ENCODE peak calls at places on chromosomes 5 and 9, in four cellular contexts. O is esophagus squamous epithelium, A is fibroblast of mammary gland, W is fibroblast of the conjunctiva. L is an unnamed sample.

GRCh38 chr5:510521-510920 is 13.7 kb downstream of the SLC9A3 start:
- DNase-seq in O (no peak), A (no peak), W (no peak), L (no peak)

GRCh38 chr5:180007582-180007981 is 64.0 kb downstream of the RNF130 start:
- DNase-seq in O (no peak), A (no peak), W (no peak), L (no peak)

GRCh38 chr9:136961279-136962065 is 9.4 kb downstream of the LCN12 start:
- DNase-seq in O (no peak), A (no peak), W (no peak), L (no peak)

GRCh38 chr9:97526895-97527575 is 25.6 kb downstream of the TMOD1 start:
- DNase-seq in O (no peak), A (no peak), W (no peak), L (no peak)

GRCh38 chr9:21830589-21830988 is 28.2 kb downstream of the MTAP start:
- DNase-seq in O (no peak), A (peak; percentile 40), W (no peak), L (no peak)

GRCh38 chr5:15938961-15939360 is 240.6 kb downstream of the MARCHF11 start:
- DNase-seq in O (no peak), A (peak; percentile 92), W (no peak), L (no peak)

GRCh38 chr5:59917121-59917520 is 23.6 kb upstream of the PDE4D start:
- DNase-seq in O (no peak), A (peak; percentile 12), W (no peak), L (no peak)

GRCh38 chr5:153350192-153350883 is 140.1 kb upstream of the GRIA1 start:
- DNase-seq in O (no peak), A (no peak), W (no peak), L (no peak)

GRCh38 chr5:171483453-171484177 is 64.2 kb downstream of the FGF18 start:
- DNase-seq in O (no peak), A (peak; percentile 95), W (peak; percentile 72), L (no peak)

GRCh38 chr9:87792831-87793288 is 66.9 kb downstream of the CTSL start:
- DNase-seq in O (no peak), A (peak; percentile 100), W (peak; percentile 88), L (no peak)

GRCh38 chr9:3459076-3459475 is 66.7 kb downstream of the RFX3 start:
- DNase-seq in O (no peak), A (peak; percentile 12), W (no peak), L (no peak)

GRCh38 chr9:133709716-133710571 is 28.2 kb downstream of the SARDH start:
- DNase-seq in O (no peak), A (no peak), W (no peak), L (no peak)

GRCh38 chr5:168315416-168315990 is 24.1 kb downstream of the WWC1 start:
- DNase-seq in O (no peak), A (no peak), W (no peak), L (no peak)

GRCh38 chr5:131857388-131857787 is 60.6 kb upstream of the FNIP1 start:
- DNase-seq in O (no peak), A (no peak), W (no peak), L (no peak)

GRCh38 chr9:38311382-38312270 is 80.9 kb upstream of the ALDH1B1 start:
- DNase-seq in O (no peak), A (no peak), W (no peak), L (no peak)

GRCh38 chr5:139910901-139911300 is 115.3 kb downstream of the PSD2 start:
- DNase-seq in O (no peak), A (no peak), W (no peak), L (no peak)

GRCh38 chr9:109795613-109796012 is 15.6 kb downstream of the PALM2AKAP2 start:
- DNase-seq in O (no peak), A (no peak), W (no peak), L (no peak)